ENCODE peak calls at places on chromosomes 6 and 20, in ten cellular contexts. Q is AG04450; W is keratinocyte; A is lung; S is dorsolateral prefrontal cortex; M is CD8-positive, alpha-beta T cell; J is heart left ventricle; I is upper lobe of left lung; D is heart right ventricle; C is suprapubic skin. F is an unnamed sample. For H3K27me3, the result is how much of the 10 kb centered on the place peaks cover.

GRCh38 chr20:24501764-24502163 is 32.3 kb downstream of the SYNDIG1 start:
- DNase-seq in D (no peak), J (no peak), S (no peak), Q (no peak), C (no peak), M (no peak), W (no peak), I (no peak), A (no peak), F (no peak)

GRCh38 chr6:26401389-26401986 is 587 bp upstream of the BTN3A1 start:
- DNase-seq in Q (no peak), C (no peak), A (no peak), I (no peak), J (no peak), D (no peak), W (no peak), M (no peak), S (no peak), F (no peak)

GRCh38 chr20:9660236-9660868 is 146.0 kb downstream of the LAMP5 start:
- DNase-seq in J (no peak), W (no peak), Q (no peak), D (peak), S (no peak), M (no peak), I (no peak), A (no peak), C (no peak), F (no peak)

GRCh38 chr20:51195419-51195901 is 172.6 kb upstream of the KCNG1 start:
- DNase-seq in S (no peak), W (peak), Q (no peak), M (no peak), C (no peak), J (no peak), D (no peak), A (no peak), I (no peak), F (no peak)

GRCh38 chr6:152124432-152125074 is 317.1 kb downstream of the ESR1 start:
- DNase-seq in D (no peak), C (no peak), W (no peak), J (no peak), I (no peak), M (no peak), Q (peak), S (no peak), A (no peak), F (peak)

GRCh38 chr6:21748343-21749063 is 155.0 kb downstream of the SOX4 start:
- DNase-seq in C (no peak), I (no peak), D (no peak), S (no peak), W (no peak), Q (no peak), A (no peak), M (no peak), J (no peak), F (no peak)

GRCh38 chr20:49790077-49790798 is 22.4 kb upstream of the SLC9A8 start:
- DNase-seq in D (peak), I (no peak), W (no peak), S (no peak), C (no peak), A (no peak), M (no peak), J (peak), Q (peak), F (peak)

GRCh38 chr6:47041741-47042140 is 391 bp downstream of the ADGRF1 start:
- DNase-seq in W (no peak), I (no peak), D (no peak), J (no peak), S (no peak), Q (no peak), A (no peak), C (no peak), M (no peak), F (no peak)

GRCh38 chr6:11700118-11700718 is 78.4 kb downstream of the ADTRP start:
- DNase-seq in I (no peak), M (no peak), A (no peak), J (no peak), W (no peak), D (no peak), S (no peak), C (no peak), Q (no peak), F (no peak)

GRCh38 chr6:148407372-148407771 is 64.7 kb downstream of the SASH1 start:
- DNase-seq in Q (peak), W (peak), D (no peak), I (no peak), A (no peak), M (no peak), S (no peak), C (no peak), J (peak), F (peak)

GRCh38 chr6:170020041-170020583 is 268.7 kb downstream of the ERMARD start:
- DNase-seq in J (no peak), S (no peak), C (peak), D (no peak), Q (no peak), I (peak), M (no peak), A (no peak), W (no peak), F (no peak)

GRCh38 chr6:169449221-169449620 is 195.6 kb upstream of the THBS2 start:
- DNase-seq in W (no peak), D (no peak), C (no peak), S (no peak), J (no peak), I (no peak), M (no peak), A (no peak), Q (no peak), F (no peak)

GRCh38 chr6:106241498-106241897 is 84.1 kb downstream of the ATG5 start:
- DNase-seq in D (no peak), A (no peak), J (no peak), I (no peak), W (no peak), S (no peak), C (no peak), Q (no peak), M (no peak), F (no peak)

GRCh38 chr20:34364013-34364382 is 925 bp downstream of the ITCH start:
- DNase-seq in C (no peak), Q (no peak), I (no peak), A (peak), S (no peak), W (no peak), D (peak), J (no peak), M (no peak), F (no peak)

GRCh38 chr6:26484161-26484560 is 15.9 kb upstream of the BTN1A1 start:
- DNase-seq in W (no peak), I (no peak), C (no peak), D (no peak), M (no peak), S (no peak), Q (no peak), J (no peak), A (no peak), F (no peak)

GRCh38 chr6:44266347-44266746 is 996 bp upstream of the NFKBIE start:
- DNase-seq in S (no peak), Q (no peak), D (no peak), A (no peak), J (no peak), C (no peak), M (no peak), W (no peak), I (no peak), F (no peak)

GRCh38 chr6:68967549-68968300 is 332.6 kb downstream of the ADGRB3 start:
- DNase-seq in C (peak), J (peak), I (peak), W (no peak), Q (peak), S (peak), M (peak), D (peak), A (peak), F (no peak)

GRCh38 chr6:16355699-16356481 is 117.5 kb downstream of the GMPR start:
- DNase-seq in J (no peak), S (no peak), A (no peak), M (no peak), D (no peak), W (no peak), C (no peak), Q (no peak), I (no peak), F (no peak)

GRCh38 chr6:119071576-119071975 is 6.9 kb downstream of the FAM184A start:
- DNase-seq in J (no peak), Q (no peak), M (no peak), D (no peak), C (no peak), A (no peak), I (no peak), W (no peak), S (no peak), F (no peak)

GRCh38 chr6:25628471-25629201 is 23.4 kb upstream of the SCGN start:
- DNase-seq in I (no peak), Q (no peak), A (no peak), W (no peak), S (no peak), C (no peak), D (no peak), J (no peak), M (no peak), F (no peak)

GRCh38 chr6:140486468-140487361 is 1112.3 kb upstream of the CITED2 start:
- DNase-seq in S (no peak), D (no peak), A (no peak), Q (no peak), C (no peak), I (no peak), J (no peak), M (no peak), W (no peak), F (no peak)

GRCh38 chr20:38730167-38730988 is 6.1 kb downstream of the SLC32A1 start:
- DNase-seq in M (no peak), I (no peak), D (no peak), S (no peak), A (no peak), C (no peak), Q (no peak), J (no peak), W (no peak), F (no peak)
- H3K27me3 ChIP-seq in M (half or more), I (under half), D (half or more), S (half or more), A (under half), C (half or more), Q (half or more), J (half or more), W (half or more), F (half or more)

GRCh38 chr20:59175861-59176260 is 12.2 kb downstream of the ZNF831 start:
- DNase-seq in A (no peak), J (no peak), C (no peak), I (no peak), M (no peak), D (no peak), S (no peak), W (no peak), Q (no peak), F (no peak)
- H3K4me3 ChIP-seq in A (no peak), J (no peak), C (no peak), I (no peak), M (no peak), D (no peak), S (no peak), W (no peak), Q (no peak), F (no peak)

GRCh38 chr20:19659468-19659867 is 98.6 kb upstream of the RIN2 start:
- DNase-seq in I (no peak), W (no peak), D (no peak), S (no peak), Q (no peak), M (no peak), A (no peak), C (no peak), J (no peak), F (no peak)

GRCh38 chr20:19652591-19653026 is 105.4 kb upstream of the RIN2 start:
- DNase-seq in S (no peak), Q (no peak), C (no peak), A (no peak), M (no peak), D (no peak), J (no peak), W (no peak), I (no peak), F (no peak)

GRCh38 chr20:19658137-19658536 is 99.9 kb upstream of the RIN2 start:
- DNase-seq in S (no peak), A (no peak), W (no peak), C (no peak), D (no peak), J (no peak), M (no peak), Q (no peak), I (peak), F (no peak)

GRCh38 chr20:19653328-19653727 is 104.7 kb upstream of the RIN2 start:
- DNase-seq in M (no peak), I (no peak), S (no peak), A (no peak), W (no peak), J (no peak), Q (no peak), D (no peak), C (no peak), F (no peak)

DNA sequence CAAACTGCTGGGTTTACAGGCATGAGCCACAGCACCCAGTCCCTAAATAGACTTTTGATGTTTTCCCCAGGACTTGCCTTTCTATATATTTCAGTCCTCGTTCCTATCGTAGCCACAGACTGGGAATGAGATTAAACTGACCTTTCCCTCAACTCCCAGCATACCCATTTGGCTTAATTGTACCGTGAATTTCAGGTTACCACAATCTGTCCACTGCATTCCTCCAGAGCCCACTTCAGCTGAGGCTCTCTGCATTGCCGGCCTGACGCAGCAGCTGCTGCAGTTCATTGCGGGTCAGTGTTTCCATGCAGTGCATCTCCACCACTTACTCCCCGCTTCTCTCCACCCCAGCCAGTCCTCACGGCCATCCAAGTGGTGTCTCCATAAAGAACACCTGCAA is 103.2 kb upstream of the RIN2 start:
- DNase-seq in I (no peak), W (no peak), A (no peak), C (no peak), Q (no peak), D (no peak), M (no peak), J (no peak), S (no peak), F (no peak)
- TF ChIP-seq CTCF in I (no peak), W (no peak), A (no peak), C (no peak), Q (no peak), D (no peak), M (no peak), J (no peak), S (no peak), F (no peak)

DNA sequence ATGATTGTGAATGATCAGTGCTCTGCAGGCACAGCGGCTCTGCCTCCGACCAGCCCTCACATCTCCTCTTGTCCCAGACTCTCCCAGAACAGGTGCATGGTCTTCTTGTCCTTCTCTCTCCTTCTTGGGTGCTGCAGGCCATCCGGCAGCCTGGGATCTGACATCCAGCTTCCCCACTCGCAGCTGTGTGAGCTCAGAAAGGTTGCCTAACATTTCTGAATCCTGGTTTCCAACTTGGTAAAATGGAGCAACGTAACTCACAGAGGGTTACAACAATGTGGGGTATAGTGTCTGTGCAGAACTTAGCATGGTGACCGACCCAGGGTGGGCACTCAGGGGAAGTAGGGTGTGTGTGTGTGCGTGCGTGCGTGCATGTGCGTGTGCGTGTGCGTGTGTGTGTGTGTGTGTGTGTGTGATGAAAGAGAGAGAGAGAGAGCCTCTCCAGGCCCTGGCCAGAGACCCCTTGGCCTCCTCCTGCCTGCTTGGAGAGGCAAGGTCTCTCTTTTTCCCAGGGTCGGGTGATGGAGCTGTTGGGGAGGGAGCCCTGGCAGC is 110.1 kb downstream of the SNX5 start:
- DNase-seq in C (no peak), M (no peak), Q (no peak), I (no peak), W (no peak), S (no peak), A (no peak), J (no peak), D (no peak), F (no peak)
- H3K27me3 ChIP-seq in C (under half), M (under half), Q (under half), I (under half), W (under half), S (under half), A (under half), J (under half), D (under half), F (under half)

DNA sequence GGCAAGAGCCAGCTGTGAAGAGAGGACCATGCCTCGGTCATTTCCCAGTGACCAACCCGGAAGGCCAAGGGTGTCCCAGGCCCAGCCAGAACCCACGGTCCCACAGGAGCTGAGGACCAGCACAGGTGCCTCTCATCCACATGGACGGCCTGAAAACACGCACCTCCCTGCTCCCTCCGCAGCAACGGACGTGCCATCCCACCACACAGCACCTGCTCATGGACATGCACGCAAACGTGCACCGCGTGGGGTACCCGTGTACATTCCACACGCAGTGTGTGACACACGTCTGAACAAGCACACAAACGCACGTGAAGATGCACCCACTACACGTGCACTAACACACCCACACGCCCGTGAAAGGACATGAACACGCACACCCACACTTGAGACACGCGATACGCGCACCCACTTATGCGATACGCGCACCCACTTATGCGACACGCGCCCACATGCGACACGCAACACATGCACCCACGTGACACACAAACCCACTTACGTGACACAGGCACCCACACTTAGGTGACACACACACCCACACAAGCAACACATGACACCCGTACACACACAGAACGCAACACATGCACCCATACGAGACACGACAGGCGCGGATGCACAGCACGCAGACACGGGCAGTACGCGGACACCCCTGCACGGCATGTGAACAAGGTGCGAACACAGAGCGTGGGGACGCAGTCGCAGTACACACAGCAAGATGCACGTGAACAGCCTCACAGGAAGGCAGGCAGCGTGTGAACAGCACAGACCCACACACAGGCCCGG is 30.1 kb downstream of the LAMA5 start:
- DNase-seq in I (no peak), M (no peak), S (no peak), Q (no peak), J (no peak), D (no peak), C (no peak), W (no peak), A (no peak), F (no peak)
- H3K4me3 ChIP-seq in I (no peak), M (no peak), S (no peak), Q (no peak), J (no peak), D (no peak), C (no peak), W (no peak), A (no peak), F (no peak)

GRCh38 chr6:121791396-121792315 is 356.2 kb downstream of the GJA1 start:
- DNase-seq in I (no peak), M (no peak), C (no peak), A (no peak), W (no peak), J (no peak), D (no peak), Q (no peak), S (no peak), F (no peak)
- TF ChIP-seq CTCF in I (no peak), M (no peak), C (no peak), A (no peak), W (no peak), J (no peak), D (no peak), Q (no peak), S (no peak), F (no peak)

F was measured in BJ.